ENCODE peak calls at places on chromosomes 2 and 18, in four cellular contexts. N is HepG2, F is GM12878, Y is K562. U is an unnamed sample.

GRCh38 chr18:58359226-58360019 is 269.5 kb downstream of the ALPK2 start:
- DNase-seq in F (no peak), N (no peak), Y (no peak), U (no peak)

GRCh38 chr2:190477563-190478454 is 56.7 kb downstream of the NEMP2 start:
- DNase-seq in Y (peak), N (no peak), F (no peak), U (no peak)

GRCh38 chr2:189210250-189211075 is 30.9 kb upstream of the COL5A2 start:
- DNase-seq in Y (peak), N (no peak), F (no peak), U (no peak)

GRCh38 chr2:31151501-31151900 is 13.3 kb upstream of the GALNT14 start:
- DNase-seq in N (no peak), F (no peak), Y (no peak), U (no peak)

GRCh38 chr2:217866457-217866856 is 136.3 kb downstream of the TNS1 start:
- DNase-seq in Y (no peak), N (no peak), F (no peak), U (no peak)

GRCh38 chr2:168773719-168774521 is 28.5 kb upstream of the NOSTRIN start:
- DNase-seq in F (no peak), Y (peak), N (peak), U (peak)

GRCh38 chr18:28855524-28855923 is 678.6 kb upstream of the CDH2 start:
- DNase-seq in F (no peak), N (no peak), Y (no peak), U (no peak)

GRCh38 chr2:183868707-183869106 is 729.6 kb upstream of the ZNF804A start:
- DNase-seq in N (no peak), F (no peak), Y (no peak), U (no peak)

GRCh38 chr18:31064130-31064529 is 21.6 kb upstream of the DSC3 start:
- DNase-seq in N (no peak), Y (no peak), F (peak), U (no peak)

GRCh38 chr2:177036754-177037153 is 175.8 kb upstream of the HNRNPA3 start:
- DNase-seq in N (no peak), F (no peak), Y (no peak), U (no peak)

GRCh38 chr18:23563377-23564043 is 22.8 kb downstream of the NPC1 start:
- DNase-seq in F (no peak), Y (no peak), N (no peak), U (no peak)

GRCh38 chr18:13245481-13246000 is 27.0 kb downstream of the LDLRAD4 start:
- DNase-seq in N (no peak), F (no peak), Y (no peak), U (no peak)

GRCh38 chr2:148202237-148202636 is 181.3 kb downstream of the MBD5 start:
- DNase-seq in Y (no peak), N (no peak), F (no peak), U (no peak)

GRCh38 chr18:55780591-55781071 is 192.6 kb upstream of the TCF4 start:
- DNase-seq in Y (no peak), N (no peak), F (no peak), U (no peak)

GRCh38 chr18:44067201-44067600 is 613.5 kb upstream of the SETBP1 start:
- DNase-seq in F (no peak), Y (no peak), N (no peak), U (no peak)

GRCh38 chr2:162220438-162220837 is 22.8 kb downstream of the FAP start:
- DNase-seq in Y (no peak), F (no peak), N (no peak), U (no peak)

GRCh38 chr18:79971986-79972385 is 7.5 kb downstream of the HSBP1L1 start:
- DNase-seq in F (no peak), N (no peak), Y (no peak), U (no peak)
- TF ChIP-seq TARDBP in F (no peak), N (no peak), Y (no peak), U (no peak)

DNA sequence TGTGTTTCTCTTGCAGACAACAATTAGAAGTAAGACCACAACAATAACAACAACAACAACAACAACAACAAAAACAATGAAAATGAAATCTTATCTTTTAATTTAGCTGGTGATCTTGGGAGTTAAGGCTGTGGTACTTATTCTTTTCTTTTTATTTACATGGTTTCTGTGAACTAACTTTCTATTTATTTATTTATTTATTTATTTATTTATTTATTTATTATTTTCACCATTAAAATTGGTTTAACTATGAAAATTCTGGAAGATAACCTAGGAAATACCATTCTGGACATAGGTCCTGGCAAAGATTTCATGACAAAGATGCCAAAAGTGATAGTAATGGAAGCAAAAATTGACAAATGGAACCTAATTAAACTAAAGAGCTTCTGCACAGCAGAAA is 102.5 kb upstream of the PNPT1 start:
- DNase-seq in F (no peak), N (no peak), Y (no peak), U (no peak)
- TF ChIP-seq FOXM1 in F (no peak), N (no peak), Y (no peak), U (no peak)

GRCh38 chr2:68328901-68329300 is 9.2 kb upstream of the CNRIP1 start:
- DNase-seq in Y (no peak), F (no peak), N (no peak), U (no peak)
- TF ChIP-seq FOXK2 in Y (no peak), F (no peak), N (no peak), U (no peak)

DNA sequence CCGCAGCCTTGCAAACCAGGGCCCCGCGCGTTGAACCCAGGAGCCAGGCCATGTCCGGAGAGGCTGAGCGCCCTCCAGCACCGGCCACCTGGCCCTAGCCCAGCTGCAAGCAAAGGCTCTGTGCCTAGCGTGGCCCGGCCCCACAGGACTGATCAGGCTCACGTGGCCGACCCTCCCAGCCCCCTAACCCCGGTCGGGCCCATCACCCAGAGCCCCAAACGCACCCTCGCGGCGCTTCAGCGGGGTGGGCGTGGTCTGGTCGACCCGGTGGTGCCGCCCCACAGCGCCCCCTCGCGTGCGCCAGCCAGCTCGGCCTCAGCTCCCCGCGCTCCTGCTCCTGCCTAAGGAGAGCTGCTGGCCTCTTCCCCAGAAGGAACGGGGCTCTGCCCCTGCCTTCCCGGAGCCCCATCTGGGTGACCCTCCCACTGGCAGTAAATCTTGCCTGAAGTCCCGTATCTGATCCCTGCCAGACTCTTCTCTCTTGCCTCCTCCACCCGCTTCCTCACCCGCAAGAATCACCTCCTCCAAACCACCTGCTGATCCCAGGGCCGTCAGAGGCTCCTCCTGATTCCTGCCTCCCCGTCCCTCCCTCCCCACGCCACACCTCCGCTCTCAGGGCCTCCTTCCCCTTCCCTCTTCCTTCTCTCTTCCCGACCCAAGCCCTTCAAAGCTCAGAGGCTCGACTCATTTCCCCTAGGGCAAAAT is 12.3 kb upstream of the TEX51 start:
- DNase-seq in F (no peak), N (peak), Y (peak), U (peak)
- TF ChIP-seq TARDBP in F (no peak), N (no peak), Y (no peak), U (no peak)

GRCh38 chr2:70946832-70947442 is 11.2 kb downstream of the ATP6V1B1 start:
- DNase-seq in N (peak), Y (peak), F (no peak), U (peak)
- TF ChIP-seq FOXM1 in N (no peak), Y (no peak), F (no peak), U (no peak)

DNA sequence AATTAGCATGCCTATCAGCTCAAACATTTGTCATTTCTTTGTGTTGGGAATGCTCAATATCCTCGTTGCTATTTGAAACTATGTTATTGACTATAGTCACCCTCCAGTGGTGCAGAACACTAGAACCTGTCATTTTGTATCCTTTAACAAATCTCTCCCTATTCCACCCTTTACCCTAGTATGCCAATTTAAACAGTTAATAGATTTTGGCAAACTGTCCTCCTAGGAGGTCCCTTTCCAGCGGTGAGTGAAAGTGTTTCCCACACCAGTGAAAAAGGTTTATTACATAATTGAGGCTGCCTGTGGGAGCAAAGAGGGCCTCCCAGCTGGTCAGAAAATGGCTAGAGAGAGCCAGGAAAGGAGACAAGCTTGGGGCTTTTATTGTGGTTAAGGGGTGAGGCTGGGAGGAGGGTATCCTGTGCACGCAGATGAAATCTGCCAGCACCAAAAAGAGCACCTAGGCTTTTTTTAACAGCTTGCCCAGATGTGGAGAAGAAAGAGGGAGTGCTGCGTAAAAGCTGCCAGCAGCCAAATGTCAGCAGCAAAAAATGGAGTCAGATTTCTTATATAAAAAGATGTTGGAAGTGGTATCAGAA is 1.8 kb upstream of the DRC1 start:
- DNase-seq in Y (no peak), F (no peak), N (no peak), U (no peak)
- TF ChIP-seq FOXK2 in Y (no peak), F (no peak), N (no peak), U (no peak)

GRCh38 chr2:127085260-127085666 is 21.7 kb downstream of the BIN1 start:
- DNase-seq in F (peak), N (no peak), Y (no peak), U (no peak)
- TF ChIP-seq TARDBP in F (no peak), N (no peak), Y (no peak), U (no peak)

U was measured in HEK293T.